ENCODE peak calls at places on chromosomes 11 and 22, in five cellular contexts. G is HT1080; J is NCI-H2081; Z is progenitor cell of endocrine pancreas; F is stimulated activated CD4-positive, alpha-beta T cell treated with anti-CD3 and anti-CD28 coated beads, Interleukin-4, amount 100 ng/mL, for 4 hours. D is an unnamed sample.

GRCh38 chr11:78212586-78213371 is 24.1 kb downstream of the USP35 start:
- DNase-seq in J (no peak), G (no peak), Z (no peak), F (no peak), D (no peak)

GRCh38 chr11:9461760-9462134 is 935 bp downstream of the ZNF143 start:
- DNase-seq in Z (no peak), J (peak), F (no peak), G (peak), D (no peak)

GRCh38 chr11:112082729-112083128 is 3.8 kb downstream of the TIMM8B start:
- DNase-seq in F (no peak), Z (no peak), G (peak), J (no peak), D (no peak)

GRCh38 chr22:28874061-28874460 is 9.3 kb upstream of the ZNRF3 start:
- DNase-seq in J (no peak), F (no peak), G (no peak), Z (no peak), D (no peak)

GRCh38 chr11:28932940-28933339 is 824.8 kb downstream of the METTL15 start:
- DNase-seq in Z (no peak), J (no peak), G (no peak), F (no peak), D (no peak)

GRCh38 chr22:31323578-31324550 is 22.3 kb downstream of the PATZ1 start:
- DNase-seq in F (no peak), J (no peak), Z (no peak), G (no peak), D (no peak)

GRCh38 chr11:119000906-119001305 is 3.0 kb downstream of the CENATAC start:
- DNase-seq in G (no peak), J (no peak), F (no peak), Z (no peak), D (no peak)

GRCh38 chr22:44540756-44541670 is 43.0 kb upstream of the RTL6 start:
- DNase-seq in J (no peak), F (no peak), Z (no peak), G (no peak), D (peak)

GRCh38 chr11:118610773-118611432 is 3.5 kb downstream of the PHLDB1 start:
- DNase-seq in G (no peak), J (no peak), F (peak), Z (peak), D (peak)

GRCh38 chr22:40594924-40595323 is 41.6 kb downstream of the MRTFA start:
- DNase-seq in J (no peak), Z (no peak), F (no peak), G (peak), D (peak)

GRCh38 chr11:94774345-94774744 is 6.2 kb downstream of the AMOTL1 start:
- DNase-seq in F (no peak), G (no peak), J (no peak), Z (no peak), D (no peak)

GRCh38 chr11:123159146-123159857 is 35.7 kb downstream of the CLMP start:
- DNase-seq in Z (no peak), F (peak), G (no peak), J (no peak), D (peak)

GRCh38 chr11:83725718-83726117 is 439.6 kb upstream of the CCDC90B start:
- DNase-seq in Z (no peak), G (no peak), J (no peak), F (no peak), D (no peak)

GRCh38 chr11:1077417-1078119 is 2.9 kb downstream of the MUC2 start:
- DNase-seq in G (no peak), J (no peak), F (no peak), Z (no peak), D (peak)

GRCh38 chr22:29128891-29129643 is 56.2 kb downstream of the KREMEN1 start:
- DNase-seq in F (no peak), Z (no peak), J (no peak), G (peak), D (no peak)

D was measured in upper lobe of right lung.